ENCODE peak calls at places on chromosomes 13 and 19, in five cellular contexts. D is nucleus accumbens; A is EH; L is stimulated activated CD8-positive, alpha-beta memory T cell treated with anti-CD3 and anti-CD28 coated beads, Interleukin-2, amount 100 ng/mL, for 48 hours; F is Right ventricle myocardium inferior. R is an unnamed sample.

GRCh38 chr19:37975596-37976515 is 68.8 kb downstream of the SIPA1L3 start:
- DNase-seq in D (no peak), A (no peak), L (no peak), F (no peak), R (no peak)

GRCh38 chr19:18000981-18001836 is 6.8 kb upstream of the ARRDC2 start:
- DNase-seq in D (peak; percentile 62), A (peak; percentile 92), L (peak; percentile 92), F (peak; percentile 97), R (peak; percentile 72)

GRCh38 chr19:33771308-33772101 is 25.2 kb upstream of the KCTD15 start:
- DNase-seq in D (peak; percentile 39), A (peak; percentile 64), L (peak; percentile 58), F (no peak), R (peak; percentile 44)

GRCh38 chr13:114167885-114168284 is 11.2 kb upstream of the CFAP97D2 start:
- DNase-seq in D (no peak), A (no peak), L (no peak), F (no peak), R (no peak)

GRCh38 chr19:39212377-39212742 is 8.3 kb upstream of the SYCN start:
- DNase-seq in D (no peak), A (no peak), L (peak; percentile 40), F (peak; percentile 71), R (no peak)

GRCh38 chr19:45767881-45768643 is 990 bp downstream of the SIX5 start:
- DNase-seq in D (no peak), A (peak; percentile 64), L (no peak), F (peak; percentile 88), R (no peak)

GRCh38 chr19:14473915-14474578 is 1.1 kb downstream of the PTGER1 start:
- DNase-seq in D (no peak), A (no peak), L (no peak), F (no peak), R (no peak)

GRCh38 chr19:54254195-54254906 is 2.7 kb downstream of the LILRB5 start:
- DNase-seq in D (no peak), A (no peak), L (no peak), F (no peak), R (no peak)

GRCh38 chr19:18093439-18094161 is 4.0 kb upstream of the MAST3 start:
- DNase-seq in D (no peak), A (peak; percentile 49), L (no peak), F (no peak), R (no peak)

GRCh38 chr13:34750078-34750703 is 191.9 kb upstream of the NBEA start:
- DNase-seq in D (peak; percentile 44), A (no peak), L (no peak), F (no peak), R (no peak)

GRCh38 chr13:67736646-67737420 is 506.7 kb upstream of the PCDH9 start:
- DNase-seq in D (no peak), A (no peak), L (no peak), F (no peak), R (no peak)

GRCh38 chr13:99288069-99288468 is 19.1 kb downstream of the GPR183 start:
- DNase-seq in D (no peak), A (no peak), L (no peak), F (no peak), R (no peak)

GRCh38 chr13:104875008-104875762 is 1660.3 kb downstream of the EFNB2 start:
- DNase-seq in D (no peak), A (no peak), L (no peak), F (no peak), R (no peak)

GRCh38 chr19:47446534-47447469 is 24.9 kb downstream of the SLC8A2 start:
- DNase-seq in D (no peak), A (peak; percentile 29), L (no peak), F (no peak), R (peak; percentile 3)

GRCh38 chr19:584240-585001 is 5.3 kb upstream of the HCN2 start:
- DNase-seq in D (peak; percentile 34), A (peak; percentile 49), L (peak; percentile 58), F (peak; percentile 83), R (peak; percentile 38)

GRCh38 chr19:41366089-41366488 is 2.1 kb upstream of the B9D2 start:
- DNase-seq in D (no peak), A (no peak), L (no peak), F (no peak), R (no peak)

GRCh38 chr13:29505950-29506349 is 89.5 kb downstream of the SLC7A1 start:
- DNase-seq in D (no peak), A (no peak), L (no peak), F (no peak), R (no peak)

GRCh38 chr13:58165617-58166016 is 534.1 kb downstream of the PCDH17 start:
- DNase-seq in D (no peak), A (no peak), L (no peak), F (no peak), R (no peak)

GRCh38 chr13:73169971-73170370 is 111.2 kb downstream of the KLF5 start:
- DNase-seq in D (no peak), A (peak; percentile 54), L (no peak), F (no peak), R (no peak)

GRCh38 chr13:102141625-102142472 is 260.0 kb downstream of the FGF14 start:
- DNase-seq in D (no peak), A (peak; percentile 14), L (no peak), F (no peak), R (no peak)